ENCODE peak calls at places on chromosomes 7 and 10, in five cellular contexts. W is naive B cell; K is stimulated activated CD4-positive, alpha-beta T cell treated with anti-CD3 and anti-CD28 coated beads, Interleukin-4, amount 100 ng/mL, for 4 hours; Y is uterus; G is IMR-90. E is an unnamed sample.

GRCh38 chr10:69792361-69792760 is 9.3 kb upstream of the COL13A1 start:
- DNase-seq in G (no peak), Y (no peak), W (no peak), K (no peak), E (no peak)

GRCh38 chr10:110455440-110455839 is 42.3 kb upstream of the DUSP5 start:
- DNase-seq in K (no peak), G (no peak), Y (no peak), W (no peak), E (no peak)

GRCh38 chr7:123580406-123581161 is 21.0 kb upstream of the ASB15 start:
- DNase-seq in W (no peak), Y (no peak), K (no peak), G (peak), E (no peak)

GRCh38 chr7:74355091-74355490 is 65.9 kb downstream of the CLIP2 start:
- DNase-seq in W (no peak), Y (no peak), K (no peak), G (peak), E (no peak)

GRCh38 chr10:34650156-34650555 is 164.9 kb downstream of the PARD3 start:
- DNase-seq in Y (no peak), W (no peak), G (no peak), K (no peak), E (no peak)

GRCh38 chr10:24926549-24926948 is 25.9 kb downstream of the PRTFDC1 start:
- DNase-seq in Y (no peak), G (no peak), K (no peak), W (no peak), E (no peak)

GRCh38 chr7:149799397-149800168 is 26.2 kb upstream of the ZNF467 start:
- DNase-seq in W (peak), G (no peak), K (peak), Y (no peak), E (no peak)

GRCh38 chr10:9814285-9814866 is 1203.3 kb upstream of the CELF2 start:
- DNase-seq in W (no peak), K (no peak), G (peak), Y (no peak), E (no peak)

GRCh38 chr7:2763607-2764006 is 75.6 kb downstream of the AMZ1 start:
- DNase-seq in Y (no peak), K (no peak), W (no peak), G (no peak), E (no peak)

GRCh38 chr10:97640868-97641811 is 669 bp downstream of the PI4K2A start:
- DNase-seq in W (peak), Y (peak), G (peak), K (peak), E (peak)

GRCh38 chr10:61701055-61701705 is 38.5 kb downstream of the CABCOCO1 start:
- DNase-seq in Y (no peak), W (no peak), G (peak), K (no peak), E (no peak)

GRCh38 chr10:63886281-63887025 is 365.3 kb downstream of the REEP3 start:
- DNase-seq in G (no peak), K (no peak), Y (no peak), W (no peak), E (no peak)

GRCh38 chr7:155692317-155692716 is 47.9 kb downstream of the RBM33 start:
- DNase-seq in W (no peak), G (no peak), K (no peak), Y (no peak), E (no peak)

GRCh38 chr7:70042533-70042932 is 444.3 kb downstream of the AUTS2 start:
- DNase-seq in W (no peak), K (no peak), Y (no peak), G (no peak), E (no peak)

GRCh38 chr10:5442056-5442989 is 30.0 kb downstream of the NET1 start:
- DNase-seq in W (peak), G (peak), K (no peak), Y (no peak), E (peak)

GRCh38 chr10:44935961-44936285 is 23.7 kb upstream of the RASSF4 start:
- DNase-seq in G (no peak), K (no peak), W (no peak), Y (no peak), E (no peak)

GRCh38 chr10:20105931-20106330 is 289.7 kb downstream of the PLXDC2 start:
- DNase-seq in K (no peak), G (peak), Y (no peak), W (no peak), E (no peak)

GRCh38 chr10:129151281-129151680 is 315.8 kb upstream of the MGMT start:
- DNase-seq in K (no peak), G (no peak), W (no peak), Y (no peak), E (no peak)

GRCh38 chr10:47453435-47454293 is 30.3 kb downstream of the ANXA8 start:
- DNase-seq in G (no peak), Y (no peak), W (no peak), K (no peak), E (no peak)

GRCh38 chr7:75662579-75663301 is 76.0 kb downstream of the HIP1 start:
- DNase-seq in W (peak), G (no peak), K (no peak), Y (no peak), E (no peak)

GRCh38 chr10:52616420-52616764 is 156.2 kb downstream of the MBL2 start:
- DNase-seq in K (no peak), Y (no peak), W (no peak), G (no peak), E (no peak)

E was measured in frontal cortex.